ENCODE peak calls at places on chromosomes 7 and 10, in seven cellular contexts. H is foreskin melanocyte; V is activated naive CD8-positive, alpha-beta T cell treated with anti-CD3 and anti-CD28 coated beads, Interleukin-2, amount 50 U/mL, for 24 hours; X is brain microvascular endothelial cell; M is activated T-helper 1 cell treated with Interleukin-2 at 50 U/mL for 16 hours; Q is activated CD4-positive, alpha-beta T cell treated with anti-CD3 and anti-CD28 coated beads for 24 hours; D is activated CD4-positive, CD25-positive, alpha-beta regulatory T cell treated with anti-CD3 and anti-CD28 coated beads, Interleukin-2, amount 50 U/mL, for 72 hours. F is an unnamed sample.
A peak's percentile ranks its signal among the peaks of the same experiment; 100 is the strongest.

GRCh38 chr7:41711283-41712064 is 8.6 kb upstream of the INHBA start:
- DNase-seq in H (no peak), V (no peak), X (no peak), M (no peak), Q (no peak), D (no peak), F (no peak)

GRCh38 chr10:109898666-109899577 is 24.4 kb downstream of the XPNPEP1 start:
- DNase-seq in H (peak; percentile 86), V (no peak), X (peak; percentile 57), M (no peak), Q (no peak), D (no peak), F (no peak)

GRCh38 chr10:49592726-49593563 is 17.2 kb upstream of the SLC18A3 start:
- DNase-seq in H (peak; percentile 38), V (peak; percentile 67), X (peak; percentile 46), M (peak; percentile 12), Q (peak; percentile 42), D (peak; percentile 57), F (no peak)

GRCh38 chr7:98531717-98532116 is 85.4 kb upstream of the NPTX2 start:
- DNase-seq in H (no peak), V (no peak), X (no peak), M (no peak), Q (no peak), D (no peak), F (no peak)

GRCh38 chr10:116866987-116867595 is 17.8 kb downstream of the ENO4 start:
- DNase-seq in H (no peak), V (no peak), X (peak; percentile 10), M (no peak), Q (no peak), D (no peak), F (no peak)

GRCh38 chr10:61110188-61110844 is 166.3 kb upstream of the RHOBTB1 start:
- DNase-seq in H (peak; percentile 20), V (no peak), X (peak; percentile 2), M (no peak), Q (no peak), D (no peak), F (no peak)

GRCh38 chr10:80041162-80041561 is 37.3 kb upstream of the TMEM254 start:
- DNase-seq in H (no peak), V (no peak), X (no peak), M (no peak), Q (no peak), D (no peak), F (no peak)

GRCh38 chr7:116317907-116318306 is 107.6 kb downstream of the TES start:
- DNase-seq in H (no peak), V (no peak), X (no peak), M (no peak), Q (no peak), D (no peak), F (no peak)

GRCh38 chr7:139393621-139394215 is 34.0 kb downstream of the LUC7L2 start:
- DNase-seq in H (no peak), V (no peak), X (no peak), M (no peak), Q (no peak), D (no peak), F (no peak)

GRCh38 chr10:69656719-69657269 is 26.7 kb downstream of the FAM241B start:
- DNase-seq in H (no peak), V (no peak), X (no peak), M (no peak), Q (no peak), D (no peak), F (no peak)

GRCh38 chr7:1695800-1696454 is 25.9 kb downstream of the ELFN1 start:
- DNase-seq in H (no peak), V (no peak), X (no peak), M (no peak), Q (no peak), D (peak; percentile 20), F (no peak)

GRCh38 chr7:80170445-80170844 is 35.8 kb downstream of the GNAI1 start:
- DNase-seq in H (no peak), V (no peak), X (no peak), M (no peak), Q (no peak), D (no peak), F (no peak)

GRCh38 chr7:127885843-127886242 is 145.4 kb downstream of the LRRC4 start:
- DNase-seq in H (peak; percentile 86), V (no peak), X (peak; percentile 70), M (no peak), Q (no peak), D (no peak), F (no peak)

GRCh38 chr10:3898821-3899220 is 113.8 kb upstream of the KLF6 start:
- DNase-seq in H (no peak), V (no peak), X (no peak), M (no peak), Q (no peak), D (no peak), F (no peak)